ENCODE peak calls at places on chromosomes 16 and 17, in ten cellular contexts. One of them, this sample, is unnamed.

GRCh38 chr17:50944054-50944901 is 78.1 kb upstream of the TOB1 start:
- DNase-seq in anterior cingulate cortex: peak; percentile 63
- DNase-seq in T-helper 1 cell: peak; percentile 56
- DNase-seq in hepatocyte: peak; percentile 91
- DNase-seq in fibroblast of the aortic adventitia: no peak
- DNase-seq in RPMI8226: peak; percentile 94
- DNase-seq in NCI-H1436: peak; percentile 65
- DNase-seq in myocyte: no peak
- DNase-seq in DMS53: peak; percentile 98
- DNase-seq in amniotic stem cell: no peak
- DNase-seq in this sample: peak; percentile 72

GRCh38 chr16:80718480-80719220 is 85.7 kb downstream of the CDYL2 start:
- DNase-seq in anterior cingulate cortex: no peak
- DNase-seq in T-helper 1 cell: no peak
- DNase-seq in hepatocyte: no peak
- DNase-seq in fibroblast of the aortic adventitia: peak; percentile 62
- DNase-seq in RPMI8226: no peak
- DNase-seq in NCI-H1436: no peak
- DNase-seq in myocyte: no peak
- DNase-seq in DMS53: peak; percentile 86
- DNase-seq in amniotic stem cell: no peak
- DNase-seq in this sample: no peak

GRCh38 chr17:38557836-38558750 is 47.7 kb downstream of the SRCIN1 start:
- DNase-seq in anterior cingulate cortex: peak; percentile 87
- DNase-seq in T-helper 1 cell: peak; percentile 79
- DNase-seq in hepatocyte: peak; percentile 97
- DNase-seq in fibroblast of the aortic adventitia: peak; percentile 87
- DNase-seq in RPMI8226: peak; percentile 95
- DNase-seq in NCI-H1436: peak; percentile 98
- DNase-seq in myocyte: peak; percentile 90
- DNase-seq in DMS53: peak; percentile 97
- DNase-seq in amniotic stem cell: peak; percentile 73
- DNase-seq in this sample: peak; percentile 81

GRCh38 chr16:67015317-67015731 is 13.6 kb upstream of the CBFB start:
- DNase-seq in anterior cingulate cortex: no peak
- DNase-seq in T-helper 1 cell: no peak
- DNase-seq in hepatocyte: no peak
- DNase-seq in fibroblast of the aortic adventitia: no peak
- DNase-seq in RPMI8226: no peak
- DNase-seq in NCI-H1436: no peak
- DNase-seq in myocyte: no peak
- DNase-seq in DMS53: peak; percentile 26
- DNase-seq in amniotic stem cell: no peak
- DNase-seq in this sample: peak; percentile 9

GRCh38 chr16:55283776-55284717 is 40.0 kb upstream of the IRX6 start:
- DNase-seq in anterior cingulate cortex: no peak
- DNase-seq in T-helper 1 cell: no peak
- DNase-seq in hepatocyte: no peak
- DNase-seq in fibroblast of the aortic adventitia: no peak
- DNase-seq in RPMI8226: no peak
- DNase-seq in NCI-H1436: no peak
- DNase-seq in myocyte: no peak
- DNase-seq in DMS53: no peak
- DNase-seq in amniotic stem cell: no peak
- DNase-seq in this sample: no peak

GRCh38 chr17:36088559-36089376 is 1.2 kb downstream of the CCL3 start:
- DNase-seq in anterior cingulate cortex: no peak
- DNase-seq in T-helper 1 cell: no peak
- DNase-seq in hepatocyte: no peak
- DNase-seq in fibroblast of the aortic adventitia: no peak
- DNase-seq in RPMI8226: no peak
- DNase-seq in NCI-H1436: no peak
- DNase-seq in myocyte: no peak
- DNase-seq in DMS53: no peak
- DNase-seq in amniotic stem cell: no peak
- DNase-seq in this sample: no peak

GRCh38 chr16:50326835-50327465 is 41.8 kb downstream of the BRD7 start:
- DNase-seq in anterior cingulate cortex: no peak
- DNase-seq in T-helper 1 cell: peak; percentile 45
- DNase-seq in hepatocyte: no peak
- DNase-seq in fibroblast of the aortic adventitia: peak; percentile 47
- DNase-seq in RPMI8226: peak; percentile 68
- DNase-seq in NCI-H1436: no peak
- DNase-seq in myocyte: peak; percentile 13
- DNase-seq in DMS53: peak; percentile 73
- DNase-seq in amniotic stem cell: no peak
- DNase-seq in this sample: no peak

GRCh38 chr17:43125967-43126910 is 1.1 kb upstream of the BRCA1 start:
- DNase-seq in anterior cingulate cortex: no peak
- DNase-seq in T-helper 1 cell: no peak
- DNase-seq in hepatocyte: no peak
- DNase-seq in fibroblast of the aortic adventitia: peak; percentile 7
- DNase-seq in RPMI8226: no peak
- DNase-seq in NCI-H1436: no peak
- DNase-seq in myocyte: no peak
- DNase-seq in DMS53: peak; percentile 68
- DNase-seq in amniotic stem cell: no peak
- DNase-seq in this sample: no peak

GRCh38 chr17:70208825-70209555 is 39.7 kb downstream of the KCNJ2 start:
- DNase-seq in anterior cingulate cortex: no peak
- DNase-seq in T-helper 1 cell: no peak
- DNase-seq in hepatocyte: peak; percentile 6
- DNase-seq in fibroblast of the aortic adventitia: no peak
- DNase-seq in RPMI8226: no peak
- DNase-seq in NCI-H1436: no peak
- DNase-seq in myocyte: peak; percentile 51
- DNase-seq in DMS53: no peak
- DNase-seq in amniotic stem cell: no peak
- DNase-seq in this sample: no peak

GRCh38 chr16:12323007-12323699 is 346.6 kb downstream of the SNX29 start:
- DNase-seq in anterior cingulate cortex: no peak
- DNase-seq in T-helper 1 cell: no peak
- DNase-seq in hepatocyte: no peak
- DNase-seq in fibroblast of the aortic adventitia: no peak
- DNase-seq in RPMI8226: no peak
- DNase-seq in NCI-H1436: no peak
- DNase-seq in myocyte: peak; percentile 39
- DNase-seq in DMS53: no peak
- DNase-seq in amniotic stem cell: no peak
- DNase-seq in this sample: no peak

GRCh38 chr16:4114257-4115208 is 1.7 kb downstream of the ADCY9 start:
- DNase-seq in anterior cingulate cortex: no peak
- DNase-seq in T-helper 1 cell: no peak
- DNase-seq in hepatocyte: no peak
- DNase-seq in fibroblast of the aortic adventitia: no peak
- DNase-seq in RPMI8226: no peak
- DNase-seq in NCI-H1436: no peak
- DNase-seq in myocyte: no peak
- DNase-seq in DMS53: no peak
- DNase-seq in amniotic stem cell: no peak
- DNase-seq in this sample: no peak

GRCh38 chr16:14392960-14393359 is 237.1 kb downstream of the PARN start:
- DNase-seq in anterior cingulate cortex: no peak
- DNase-seq in T-helper 1 cell: no peak
- DNase-seq in hepatocyte: no peak
- DNase-seq in fibroblast of the aortic adventitia: no peak
- DNase-seq in RPMI8226: peak; percentile 50
- DNase-seq in NCI-H1436: no peak
- DNase-seq in myocyte: peak; percentile 57
- DNase-seq in DMS53: no peak
- DNase-seq in amniotic stem cell: no peak
- DNase-seq in this sample: no peak

GRCh38 chr16:1950559-1950958 is 3.9 kb downstream of the RPL3L start:
- DNase-seq in anterior cingulate cortex: no peak
- DNase-seq in T-helper 1 cell: no peak
- DNase-seq in hepatocyte: no peak
- DNase-seq in fibroblast of the aortic adventitia: no peak
- DNase-seq in RPMI8226: no peak
- DNase-seq in NCI-H1436: no peak
- DNase-seq in myocyte: peak; percentile 67
- DNase-seq in DMS53: no peak
- DNase-seq in amniotic stem cell: no peak
- DNase-seq in this sample: no peak

GRCh38 chr17:78568494-78569115 is 8.6 kb downstream of the DNAH17 start:
- DNase-seq in anterior cingulate cortex: no peak
- DNase-seq in T-helper 1 cell: no peak
- DNase-seq in hepatocyte: peak; percentile 48
- DNase-seq in fibroblast of the aortic adventitia: peak; percentile 4
- DNase-seq in RPMI8226: no peak
- DNase-seq in NCI-H1436: no peak
- DNase-seq in myocyte: no peak
- DNase-seq in DMS53: no peak
- DNase-seq in amniotic stem cell: no peak
- DNase-seq in this sample: no peak

GRCh38 chr16:66622863-66623262 is 18.4 kb downstream of the CMTM3 start:
- DNase-seq in anterior cingulate cortex: no peak
- DNase-seq in T-helper 1 cell: no peak
- DNase-seq in hepatocyte: no peak
- DNase-seq in fibroblast of the aortic adventitia: peak; percentile 26
- DNase-seq in RPMI8226: no peak
- DNase-seq in NCI-H1436: no peak
- DNase-seq in myocyte: no peak
- DNase-seq in DMS53: no peak
- DNase-seq in amniotic stem cell: no peak
- DNase-seq in this sample: no peak

GRCh38 chr17:14458724-14459123 is 157.8 kb downstream of the HS3ST3B1 start:
- DNase-seq in anterior cingulate cortex: no peak
- DNase-seq in T-helper 1 cell: no peak
- DNase-seq in hepatocyte: no peak
- DNase-seq in fibroblast of the aortic adventitia: no peak
- DNase-seq in RPMI8226: no peak
- DNase-seq in NCI-H1436: no peak
- DNase-seq in myocyte: no peak
- DNase-seq in DMS53: no peak
- DNase-seq in amniotic stem cell: no peak
- DNase-seq in this sample: no peak

GRCh38 chr17:76191891-76192290 is 48.4 kb downstream of the RNF157 start:
- DNase-seq in anterior cingulate cortex: no peak
- DNase-seq in T-helper 1 cell: no peak
- DNase-seq in hepatocyte: no peak
- DNase-seq in fibroblast of the aortic adventitia: no peak
- DNase-seq in RPMI8226: peak; percentile 25
- DNase-seq in NCI-H1436: no peak
- DNase-seq in myocyte: no peak
- DNase-seq in DMS53: no peak
- DNase-seq in amniotic stem cell: no peak
- DNase-seq in this sample: no peak

GRCh38 chr17:44557653-44558285 is 485 bp downstream of the FZD2 start:
- DNase-seq in anterior cingulate cortex: peak; percentile 26
- DNase-seq in T-helper 1 cell: no peak
- DNase-seq in hepatocyte: peak; percentile 68
- DNase-seq in fibroblast of the aortic adventitia: peak; percentile 66
- DNase-seq in RPMI8226: peak; percentile 19
- DNase-seq in NCI-H1436: no peak
- DNase-seq in myocyte: peak; percentile 60
- DNase-seq in DMS53: peak; percentile 70
- DNase-seq in amniotic stem cell: no peak
- DNase-seq in this sample: no peak

GRCh38 chr16:16045879-16046278 is 96.5 kb downstream of the ABCC1 start:
- DNase-seq in anterior cingulate cortex: no peak
- DNase-seq in T-helper 1 cell: no peak
- DNase-seq in hepatocyte: no peak
- DNase-seq in fibroblast of the aortic adventitia: no peak
- DNase-seq in RPMI8226: peak; percentile 31
- DNase-seq in NCI-H1436: no peak
- DNase-seq in myocyte: no peak
- DNase-seq in DMS53: no peak
- DNase-seq in amniotic stem cell: no peak
- DNase-seq in this sample: no peak

GRCh38 chr16:48441106-48441505 is 55.9 kb upstream of the SIAH1 start:
- DNase-seq in anterior cingulate cortex: no peak
- DNase-seq in T-helper 1 cell: no peak
- DNase-seq in hepatocyte: no peak
- DNase-seq in fibroblast of the aortic adventitia: no peak
- DNase-seq in RPMI8226: no peak
- DNase-seq in NCI-H1436: no peak
- DNase-seq in myocyte: no peak
- DNase-seq in DMS53: peak; percentile 43
- DNase-seq in amniotic stem cell: no peak
- DNase-seq in this sample: no peak

GRCh38 chr16:29857133-29857760 is 5.8 kb downstream of the CDIPT start:
- DNase-seq in anterior cingulate cortex: no peak
- DNase-seq in T-helper 1 cell: no peak
- DNase-seq in hepatocyte: no peak
- DNase-seq in fibroblast of the aortic adventitia: peak; percentile 73
- DNase-seq in RPMI8226: no peak
- DNase-seq in NCI-H1436: no peak
- DNase-seq in myocyte: peak; percentile 86
- DNase-seq in DMS53: no peak
- DNase-seq in amniotic stem cell: no peak
- DNase-seq in this sample: no peak

GRCh38 chr16:29745126-29745852 is 501 bp downstream of the C16orf54 start:
- DNase-seq in anterior cingulate cortex: no peak
- DNase-seq in T-helper 1 cell: no peak
- DNase-seq in hepatocyte: no peak
- DNase-seq in fibroblast of the aortic adventitia: no peak
- DNase-seq in RPMI8226: no peak
- DNase-seq in NCI-H1436: no peak
- DNase-seq in myocyte: no peak
- DNase-seq in DMS53: no peak
- DNase-seq in amniotic stem cell: no peak
- DNase-seq in this sample: no peak

GRCh38 chr17:14305785-14306496 is 5.1 kb downstream of the HS3ST3B1 start:
- DNase-seq in anterior cingulate cortex: no peak
- DNase-seq in T-helper 1 cell: no peak
- DNase-seq in hepatocyte: no peak
- DNase-seq in fibroblast of the aortic adventitia: peak; percentile 25
- DNase-seq in RPMI8226: no peak
- DNase-seq in NCI-H1436: no peak
- DNase-seq in myocyte: peak; percentile 53
- DNase-seq in DMS53: no peak
- DNase-seq in amniotic stem cell: no peak
- DNase-seq in this sample: no peak

GRCh38 chr17:63479495-63480184 is 2.8 kb downstream of the ACE start:
- DNase-seq in anterior cingulate cortex: no peak
- DNase-seq in T-helper 1 cell: no peak
- DNase-seq in hepatocyte: no peak
- DNase-seq in fibroblast of the aortic adventitia: no peak
- DNase-seq in RPMI8226: no peak
- DNase-seq in NCI-H1436: no peak
- DNase-seq in myocyte: peak; percentile 78
- DNase-seq in DMS53: peak; percentile 51
- DNase-seq in amniotic stem cell: no peak
- DNase-seq in this sample: no peak

GRCh38 chr17:8004899-8005298 is 2.5 kb downstream of the GUCY2D start:
- DNase-seq in anterior cingulate cortex: no peak
- DNase-seq in T-helper 1 cell: no peak
- DNase-seq in hepatocyte: no peak
- DNase-seq in fibroblast of the aortic adventitia: peak; percentile 57
- DNase-seq in RPMI8226: no peak
- DNase-seq in NCI-H1436: no peak
- DNase-seq in myocyte: no peak
- DNase-seq in DMS53: no peak
- DNase-seq in amniotic stem cell: no peak
- DNase-seq in this sample: no peak

GRCh38 chr17:21042434-21043295 is at the start of gene USP22:
- DNase-seq in anterior cingulate cortex: no peak
- DNase-seq in T-helper 1 cell: no peak
- DNase-seq in hepatocyte: no peak
- DNase-seq in fibroblast of the aortic adventitia: no peak
- DNase-seq in RPMI8226: no peak
- DNase-seq in NCI-H1436: peak; percentile 99
- DNase-seq in myocyte: no peak
- DNase-seq in DMS53: peak; percentile 63
- DNase-seq in amniotic stem cell: no peak
- DNase-seq in this sample: no peak

GRCh38 chr16:28180660-28181556 is 30.9 kb downstream of the XPO6 start:
- DNase-seq in anterior cingulate cortex: no peak
- DNase-seq in T-helper 1 cell: no peak
- DNase-seq in hepatocyte: no peak
- DNase-seq in fibroblast of the aortic adventitia: peak; percentile 69
- DNase-seq in RPMI8226: no peak
- DNase-seq in NCI-H1436: no peak
- DNase-seq in myocyte: no peak
- DNase-seq in DMS53: no peak
- DNase-seq in amniotic stem cell: no peak
- DNase-seq in this sample: no peak

GRCh38 chr17:44130693-44131349 is 7.4 kb upstream of the HDAC5 start:
- DNase-seq in anterior cingulate cortex: no peak
- DNase-seq in T-helper 1 cell: no peak
- DNase-seq in hepatocyte: no peak
- DNase-seq in fibroblast of the aortic adventitia: no peak
- DNase-seq in RPMI8226: no peak
- DNase-seq in NCI-H1436: no peak
- DNase-seq in myocyte: no peak
- DNase-seq in DMS53: no peak
- DNase-seq in amniotic stem cell: no peak
- DNase-seq in this sample: no peak